ENCODE peak calls at places on chromosome 9, in nine cellular contexts. One of them, this sample, is unnamed.

GRCh38 chr9:106535439-106535838 is 327.5 kb upstream of the ZNF462 start:
- DNase-seq in NT2/D1: no peak
- DNase-seq in GM10248: no peak
- DNase-seq in iris pigment epithelial cell: no peak
- DNase-seq in stimulated activated CD4-positive, alpha-beta T cell treated with anti-CD3 and anti-CD28 coated beads, Interleukin-15, amount 100 ng/mL, for 24 hours: no peak
- DNase-seq in AG08396: no peak
- DNase-seq in tibial artery: no peak
- DNase-seq in stimulated activated CD8-positive, alpha-beta memory T cell treated with anti-CD3 and anti-CD28 coated beads, Interleukin-15, amount 100 ng/mL, for 48 hours: no peak
- DNase-seq in MCF 10A: no peak
- DNase-seq in this sample: no peak

GRCh38 chr9:124721109-124721850 is 49.8 kb downstream of the NR6A1 start:
- DNase-seq in iris pigment epithelial cell: peak
- DNase-seq in stimulated activated CD8-positive, alpha-beta memory T cell treated with anti-CD3 and anti-CD28 coated beads, Interleukin-15, amount 100 ng/mL, for 48 hours: no peak
- DNase-seq in stimulated activated CD4-positive, alpha-beta T cell treated with anti-CD3 and anti-CD28 coated beads, Interleukin-15, amount 100 ng/mL, for 24 hours: no peak
- DNase-seq in GM10248: no peak
- DNase-seq in tibial artery: no peak
- DNase-seq in AG08396: no peak
- DNase-seq in NT2/D1: no peak
- DNase-seq in MCF 10A: no peak
- DNase-seq in this sample: peak

GRCh38 chr9:134575103-134575816 is 66.3 kb upstream of the COL5A1 start:
- DNase-seq in tibial artery: no peak
- DNase-seq in iris pigment epithelial cell: no peak
- DNase-seq in stimulated activated CD4-positive, alpha-beta T cell treated with anti-CD3 and anti-CD28 coated beads, Interleukin-15, amount 100 ng/mL, for 24 hours: no peak
- DNase-seq in stimulated activated CD8-positive, alpha-beta memory T cell treated with anti-CD3 and anti-CD28 coated beads, Interleukin-15, amount 100 ng/mL, for 48 hours: no peak
- DNase-seq in GM10248: no peak
- DNase-seq in AG08396: no peak
- DNase-seq in NT2/D1: peak
- DNase-seq in MCF 10A: no peak
- DNase-seq in this sample: no peak

GRCh38 chr9:26945591-26945990 is 1.5 kb downstream of the PLAA start:
- DNase-seq in stimulated activated CD8-positive, alpha-beta memory T cell treated with anti-CD3 and anti-CD28 coated beads, Interleukin-15, amount 100 ng/mL, for 48 hours: no peak
- DNase-seq in stimulated activated CD4-positive, alpha-beta T cell treated with anti-CD3 and anti-CD28 coated beads, Interleukin-15, amount 100 ng/mL, for 24 hours: no peak
- DNase-seq in GM10248: no peak
- DNase-seq in iris pigment epithelial cell: no peak
- DNase-seq in AG08396: no peak
- DNase-seq in tibial artery: no peak
- DNase-seq in MCF 10A: no peak
- DNase-seq in NT2/D1: no peak
- DNase-seq in this sample: no peak

GRCh38 chr9:123486431-123486830 is 130.4 kb downstream of the CRB2 start:
- DNase-seq in iris pigment epithelial cell: no peak
- DNase-seq in AG08396: no peak
- DNase-seq in stimulated activated CD4-positive, alpha-beta T cell treated with anti-CD3 and anti-CD28 coated beads, Interleukin-15, amount 100 ng/mL, for 24 hours: no peak
- DNase-seq in GM10248: no peak
- DNase-seq in NT2/D1: no peak
- DNase-seq in tibial artery: no peak
- DNase-seq in MCF 10A: no peak
- DNase-seq in stimulated activated CD8-positive, alpha-beta memory T cell treated with anti-CD3 and anti-CD28 coated beads, Interleukin-15, amount 100 ng/mL, for 48 hours: no peak
- DNase-seq in this sample: no peak

GRCh38 chr9:124381073-124381945 is 33.9 kb downstream of the PSMB7 start:
- DNase-seq in NT2/D1: no peak
- DNase-seq in stimulated activated CD4-positive, alpha-beta T cell treated with anti-CD3 and anti-CD28 coated beads, Interleukin-15, amount 100 ng/mL, for 24 hours: peak
- DNase-seq in AG08396: no peak
- DNase-seq in iris pigment epithelial cell: peak
- DNase-seq in tibial artery: no peak
- DNase-seq in MCF 10A: peak
- DNase-seq in stimulated activated CD8-positive, alpha-beta memory T cell treated with anti-CD3 and anti-CD28 coated beads, Interleukin-15, amount 100 ng/mL, for 48 hours: no peak
- DNase-seq in GM10248: no peak
- DNase-seq in this sample: peak

GRCh38 chr9:115548826-115549225 is 430.9 kb upstream of the TNC start:
- DNase-seq in tibial artery: no peak
- DNase-seq in AG08396: no peak
- DNase-seq in GM10248: no peak
- DNase-seq in NT2/D1: no peak
- DNase-seq in stimulated activated CD8-positive, alpha-beta memory T cell treated with anti-CD3 and anti-CD28 coated beads, Interleukin-15, amount 100 ng/mL, for 48 hours: no peak
- DNase-seq in stimulated activated CD4-positive, alpha-beta T cell treated with anti-CD3 and anti-CD28 coated beads, Interleukin-15, amount 100 ng/mL, for 24 hours: no peak
- DNase-seq in iris pigment epithelial cell: peak
- DNase-seq in MCF 10A: peak
- DNase-seq in this sample: peak

GRCh38 chr9:131593255-131593820 is 48.0 kb downstream of the PRRT1B start:
- DNase-seq in iris pigment epithelial cell: no peak
- DNase-seq in NT2/D1: no peak
- DNase-seq in tibial artery: no peak
- DNase-seq in MCF 10A: peak
- DNase-seq in AG08396: no peak
- DNase-seq in GM10248: no peak
- DNase-seq in stimulated activated CD8-positive, alpha-beta memory T cell treated with anti-CD3 and anti-CD28 coated beads, Interleukin-15, amount 100 ng/mL, for 48 hours: no peak
- DNase-seq in stimulated activated CD4-positive, alpha-beta T cell treated with anti-CD3 and anti-CD28 coated beads, Interleukin-15, amount 100 ng/mL, for 24 hours: no peak
- DNase-seq in this sample: no peak

GRCh38 chr9:99637640-99638039 is 184.0 kb upstream of the NR4A3 start:
- DNase-seq in MCF 10A: no peak
- DNase-seq in stimulated activated CD4-positive, alpha-beta T cell treated with anti-CD3 and anti-CD28 coated beads, Interleukin-15, amount 100 ng/mL, for 24 hours: no peak
- DNase-seq in NT2/D1: no peak
- DNase-seq in tibial artery: no peak
- DNase-seq in GM10248: no peak
- DNase-seq in AG08396: no peak
- DNase-seq in iris pigment epithelial cell: no peak
- DNase-seq in stimulated activated CD8-positive, alpha-beta memory T cell treated with anti-CD3 and anti-CD28 coated beads, Interleukin-15, amount 100 ng/mL, for 48 hours: no peak
- DNase-seq in this sample: no peak

GRCh38 chr9:92147030-92147853 is 32.0 kb upstream of the SPTLC1 start:
- DNase-seq in stimulated activated CD8-positive, alpha-beta memory T cell treated with anti-CD3 and anti-CD28 coated beads, Interleukin-15, amount 100 ng/mL, for 48 hours: peak
- DNase-seq in tibial artery: no peak
- DNase-seq in stimulated activated CD4-positive, alpha-beta T cell treated with anti-CD3 and anti-CD28 coated beads, Interleukin-15, amount 100 ng/mL, for 24 hours: no peak
- DNase-seq in GM10248: peak
- DNase-seq in MCF 10A: peak
- DNase-seq in NT2/D1: no peak
- DNase-seq in iris pigment epithelial cell: peak
- DNase-seq in AG08396: peak
- DNase-seq in this sample: peak

GRCh38 chr9:72476617-72477375 is 44.6 kb upstream of the TMC1 start:
- DNase-seq in tibial artery: no peak
- DNase-seq in stimulated activated CD8-positive, alpha-beta memory T cell treated with anti-CD3 and anti-CD28 coated beads, Interleukin-15, amount 100 ng/mL, for 48 hours: peak
- DNase-seq in stimulated activated CD4-positive, alpha-beta T cell treated with anti-CD3 and anti-CD28 coated beads, Interleukin-15, amount 100 ng/mL, for 24 hours: peak
- DNase-seq in NT2/D1: no peak
- DNase-seq in MCF 10A: peak
- DNase-seq in iris pigment epithelial cell: peak
- DNase-seq in GM10248: no peak
- DNase-seq in AG08396: peak
- DNase-seq in this sample: peak

GRCh38 chr9:129072171-129072570 is 8.7 kb upstream of the DOLPP1 start:
- DNase-seq in GM10248: no peak
- DNase-seq in tibial artery: no peak
- DNase-seq in stimulated activated CD4-positive, alpha-beta T cell treated with anti-CD3 and anti-CD28 coated beads, Interleukin-15, amount 100 ng/mL, for 24 hours: no peak
- DNase-seq in AG08396: no peak
- DNase-seq in MCF 10A: no peak
- DNase-seq in stimulated activated CD8-positive, alpha-beta memory T cell treated with anti-CD3 and anti-CD28 coated beads, Interleukin-15, amount 100 ng/mL, for 48 hours: no peak
- DNase-seq in NT2/D1: no peak
- DNase-seq in iris pigment epithelial cell: no peak
- DNase-seq in this sample: no peak

This sample was measured in fibroblast of mammary gland.